ENCODE peak calls at places on chromosomes 3 and 15, in six cellular contexts. One of them, this sample, is unnamed.

GRCh38 chr3:106227068-106227467 is 358.3 kb upstream of the CBLB start:
- DNase-seq in endothelial cell: no peak
- DNase-seq in EH: no peak
- DNase-seq in NCI-H2171: no peak
- DNase-seq in activated CD4-positive, alpha-beta memory T cell treated with anti-CD3 and anti-CD28 coated beads, Interleukin-2, amount 10 ng/mL, durations not matched to agents 7 days and 5 days: no peak
- DNase-seq in iris pigment epithelial cell: no peak
- DNase-seq in this sample: no peak

GRCh38 chr3:70919091-70919490 is 606.7 kb upstream of the MDFIC2 start:
- DNase-seq in endothelial cell: no peak
- DNase-seq in EH: peak
- DNase-seq in NCI-H2171: no peak
- DNase-seq in activated CD4-positive, alpha-beta memory T cell treated with anti-CD3 and anti-CD28 coated beads, Interleukin-2, amount 10 ng/mL, durations not matched to agents 7 days and 5 days: no peak
- DNase-seq in iris pigment epithelial cell: peak
- DNase-seq in this sample: no peak

GRCh38 chr15:57089815-57090214 is 171.4 kb downstream of the TCF12 start:
- DNase-seq in endothelial cell: no peak
- DNase-seq in EH: no peak
- DNase-seq in NCI-H2171: no peak
- DNase-seq in activated CD4-positive, alpha-beta memory T cell treated with anti-CD3 and anti-CD28 coated beads, Interleukin-2, amount 10 ng/mL, durations not matched to agents 7 days and 5 days: no peak
- DNase-seq in iris pigment epithelial cell: no peak
- DNase-seq in this sample: no peak

GRCh38 chr3:45778761-45779201 is 17.6 kb downstream of the SLC6A20 start:
- DNase-seq in endothelial cell: no peak
- DNase-seq in EH: no peak
- DNase-seq in NCI-H2171: no peak
- DNase-seq in activated CD4-positive, alpha-beta memory T cell treated with anti-CD3 and anti-CD28 coated beads, Interleukin-2, amount 10 ng/mL, durations not matched to agents 7 days and 5 days: no peak
- DNase-seq in iris pigment epithelial cell: peak
- DNase-seq in this sample: no peak

GRCh38 chr3:100274361-100274760 is 13.6 kb downstream of the TBC1D23 start:
- DNase-seq in endothelial cell: no peak
- DNase-seq in EH: no peak
- DNase-seq in NCI-H2171: no peak
- DNase-seq in activated CD4-positive, alpha-beta memory T cell treated with anti-CD3 and anti-CD28 coated beads, Interleukin-2, amount 10 ng/mL, durations not matched to agents 7 days and 5 days: no peak
- DNase-seq in iris pigment epithelial cell: no peak
- DNase-seq in this sample: no peak

GRCh38 chr3:133522036-133522435 is 51.5 kb upstream of the CDV3 start:
- DNase-seq in endothelial cell: no peak
- DNase-seq in EH: no peak
- DNase-seq in NCI-H2171: no peak
- DNase-seq in activated CD4-positive, alpha-beta memory T cell treated with anti-CD3 and anti-CD28 coated beads, Interleukin-2, amount 10 ng/mL, durations not matched to agents 7 days and 5 days: no peak
- DNase-seq in iris pigment epithelial cell: no peak
- DNase-seq in this sample: no peak

GRCh38 chr3:136250862-136251460 is 821 bp downstream of the PCCB start:
- DNase-seq in endothelial cell: peak
- DNase-seq in EH: peak
- DNase-seq in NCI-H2171: no peak
- DNase-seq in activated CD4-positive, alpha-beta memory T cell treated with anti-CD3 and anti-CD28 coated beads, Interleukin-2, amount 10 ng/mL, durations not matched to agents 7 days and 5 days: peak
- DNase-seq in iris pigment epithelial cell: peak
- DNase-seq in this sample: no peak

GRCh38 chr15:95265419-95265997 is 1034.1 kb downstream of the MCTP2 start:
- DNase-seq in endothelial cell: no peak
- DNase-seq in EH: no peak
- DNase-seq in NCI-H2171: no peak
- DNase-seq in activated CD4-positive, alpha-beta memory T cell treated with anti-CD3 and anti-CD28 coated beads, Interleukin-2, amount 10 ng/mL, durations not matched to agents 7 days and 5 days: no peak
- DNase-seq in iris pigment epithelial cell: no peak
- DNase-seq in this sample: no peak

GRCh38 chr3:127539366-127540060 is 51.0 kb downstream of the TPRA1 start:
- DNase-seq in endothelial cell: no peak
- DNase-seq in EH: no peak
- DNase-seq in NCI-H2171: no peak
- DNase-seq in activated CD4-positive, alpha-beta memory T cell treated with anti-CD3 and anti-CD28 coated beads, Interleukin-2, amount 10 ng/mL, durations not matched to agents 7 days and 5 days: no peak
- DNase-seq in iris pigment epithelial cell: no peak
- DNase-seq in this sample: no peak

GRCh38 chr3:37862712-37863551 is 1.3 kb downstream of the CTDSPL start:
- DNase-seq in endothelial cell: no peak
- DNase-seq in EH: peak
- DNase-seq in NCI-H2171: no peak
- DNase-seq in activated CD4-positive, alpha-beta memory T cell treated with anti-CD3 and anti-CD28 coated beads, Interleukin-2, amount 10 ng/mL, durations not matched to agents 7 days and 5 days: no peak
- DNase-seq in iris pigment epithelial cell: peak
- DNase-seq in this sample: no peak

GRCh38 chr15:22979069-22979698 is 984 bp downstream of the CYFIP1 start:
- DNase-seq in endothelial cell: peak
- DNase-seq in EH: peak
- DNase-seq in NCI-H2171: no peak
- DNase-seq in activated CD4-positive, alpha-beta memory T cell treated with anti-CD3 and anti-CD28 coated beads, Interleukin-2, amount 10 ng/mL, durations not matched to agents 7 days and 5 days: peak
- DNase-seq in iris pigment epithelial cell: peak
- DNase-seq in this sample: no peak

GRCh38 chr15:68589783-68590710 is 11.3 kb downstream of the CORO2B start:
- DNase-seq in endothelial cell: no peak
- DNase-seq in EH: no peak
- DNase-seq in NCI-H2171: no peak
- DNase-seq in activated CD4-positive, alpha-beta memory T cell treated with anti-CD3 and anti-CD28 coated beads, Interleukin-2, amount 10 ng/mL, durations not matched to agents 7 days and 5 days: no peak
- DNase-seq in iris pigment epithelial cell: no peak
- DNase-seq in this sample: no peak

GRCh38 chr3:160098261-160098908 is 109.8 kb downstream of the IL12A start:
- DNase-seq in endothelial cell: no peak
- DNase-seq in EH: no peak
- DNase-seq in NCI-H2171: no peak
- DNase-seq in activated CD4-positive, alpha-beta memory T cell treated with anti-CD3 and anti-CD28 coated beads, Interleukin-2, amount 10 ng/mL, durations not matched to agents 7 days and 5 days: no peak
- DNase-seq in iris pigment epithelial cell: no peak
- DNase-seq in this sample: no peak

GRCh38 chr15:38076806-38077205 is 142.4 kb downstream of the TMCO5A start:
- DNase-seq in endothelial cell: no peak
- DNase-seq in EH: no peak
- DNase-seq in NCI-H2171: no peak
- DNase-seq in activated CD4-positive, alpha-beta memory T cell treated with anti-CD3 and anti-CD28 coated beads, Interleukin-2, amount 10 ng/mL, durations not matched to agents 7 days and 5 days: no peak
- DNase-seq in iris pigment epithelial cell: no peak
- DNase-seq in this sample: no peak

GRCh38 chr15:94231728-94232086 is 346 bp downstream of the MCTP2 start:
- DNase-seq in endothelial cell: peak
- DNase-seq in EH: no peak
- DNase-seq in NCI-H2171: no peak
- DNase-seq in activated CD4-positive, alpha-beta memory T cell treated with anti-CD3 and anti-CD28 coated beads, Interleukin-2, amount 10 ng/mL, durations not matched to agents 7 days and 5 days: peak
- DNase-seq in iris pigment epithelial cell: no peak
- DNase-seq in this sample: no peak

GRCh38 chr3:159919873-159920272 is 68.8 kb upstream of the IL12A start:
- DNase-seq in endothelial cell: no peak
- DNase-seq in EH: peak
- DNase-seq in NCI-H2171: no peak
- DNase-seq in activated CD4-positive, alpha-beta memory T cell treated with anti-CD3 and anti-CD28 coated beads, Interleukin-2, amount 10 ng/mL, durations not matched to agents 7 days and 5 days: no peak
- DNase-seq in iris pigment epithelial cell: peak
- DNase-seq in this sample: no peak

GRCh38 chr15:85312925-85313324 is 67.5 kb upstream of the AKAP13 start:
- DNase-seq in endothelial cell: no peak
- DNase-seq in EH: peak
- DNase-seq in NCI-H2171: no peak
- DNase-seq in activated CD4-positive, alpha-beta memory T cell treated with anti-CD3 and anti-CD28 coated beads, Interleukin-2, amount 10 ng/mL, durations not matched to agents 7 days and 5 days: no peak
- DNase-seq in iris pigment epithelial cell: peak
- DNase-seq in this sample: no peak

GRCh38 chr3:51538459-51539290 is at the start of gene RAD54L2:
- DNase-seq in endothelial cell: peak
- DNase-seq in EH: peak
- DNase-seq in NCI-H2171: peak
- DNase-seq in activated CD4-positive, alpha-beta memory T cell treated with anti-CD3 and anti-CD28 coated beads, Interleukin-2, amount 10 ng/mL, durations not matched to agents 7 days and 5 days: peak
- DNase-seq in iris pigment epithelial cell: peak
- DNase-seq in this sample: no peak

GRCh38 chr15:45183001-45183400 is 4.8 kb downstream of the SHF start:
- DNase-seq in endothelial cell: no peak
- DNase-seq in EH: no peak
- DNase-seq in NCI-H2171: no peak
- DNase-seq in activated CD4-positive, alpha-beta memory T cell treated with anti-CD3 and anti-CD28 coated beads, Interleukin-2, amount 10 ng/mL, durations not matched to agents 7 days and 5 days: no peak
- DNase-seq in iris pigment epithelial cell: no peak
- DNase-seq in this sample: no peak

GRCh38 chr15:57158589-57158988 is 217.7 kb upstream of the CGNL1 start:
- DNase-seq in endothelial cell: no peak
- DNase-seq in EH: peak
- DNase-seq in NCI-H2171: no peak
- DNase-seq in activated CD4-positive, alpha-beta memory T cell treated with anti-CD3 and anti-CD28 coated beads, Interleukin-2, amount 10 ng/mL, durations not matched to agents 7 days and 5 days: no peak
- DNase-seq in iris pigment epithelial cell: peak
- DNase-seq in this sample: no peak

GRCh38 chr3:129576514-129577345 is 29.7 kb downstream of the PLXND1 start:
- DNase-seq in endothelial cell: no peak
- DNase-seq in EH: no peak
- DNase-seq in NCI-H2171: peak
- DNase-seq in activated CD4-positive, alpha-beta memory T cell treated with anti-CD3 and anti-CD28 coated beads, Interleukin-2, amount 10 ng/mL, durations not matched to agents 7 days and 5 days: peak
- DNase-seq in iris pigment epithelial cell: no peak
- DNase-seq in this sample: no peak

GRCh38 chr15:99696096-99696495 is 37.1 kb downstream of the LYSMD4 start:
- DNase-seq in endothelial cell: no peak
- DNase-seq in EH: no peak
- DNase-seq in NCI-H2171: no peak
- DNase-seq in activated CD4-positive, alpha-beta memory T cell treated with anti-CD3 and anti-CD28 coated beads, Interleukin-2, amount 10 ng/mL, durations not matched to agents 7 days and 5 days: no peak
- DNase-seq in iris pigment epithelial cell: no peak
- DNase-seq in this sample: no peak